ENCODE peak calls at places on chromosome 16, in eight cellular contexts. W is gastrocnemius medialis, C is GM12878, Y is tibial nerve, J is stomach, V is ovary, U is right lobe of liver, A is upper lobe of left lung. D is an unnamed sample.

GRCh38 chr16:76194621-76195015 is 82.6 kb upstream of the CNTNAP4 start:
- DNase-seq in J (no peak), W (no peak), U (no peak), V (no peak), Y (no peak), A (no peak), C (no peak), D (no peak)

GRCh38 chr16:83164816-83165215 is 538.0 kb downstream of the CDH13 start:
- DNase-seq in J (no peak), W (no peak), Y (no peak), V (no peak), A (no peak), C (no peak), U (no peak), D (no peak)

GRCh38 chr16:85245307-85246172 is 133.3 kb upstream of the CIBAR2 start:
- DNase-seq in J (peak; percentile 44), W (peak; percentile 46), C (no peak), V (peak; percentile 83), Y (peak; percentile 47), U (no peak), A (peak; percentile 33), D (no peak)

GRCh38 chr16:19406891-19407491 is 10.7 kb upstream of the TMC5 start:
- DNase-seq in V (no peak), J (no peak), U (no peak), W (no peak), C (no peak), Y (no peak), A (no peak), D (no peak)

GRCh38 chr16:67327774-67328173 is 1.2 kb downstream of the LRRC36 start:
- DNase-seq in U (no peak), W (no peak), A (no peak), C (no peak), Y (no peak), J (no peak), V (no peak), D (no peak)

GRCh38 chr16:325375-326155 is 27.0 kb downstream of the AXIN1 start:
- DNase-seq in U (no peak), W (no peak), V (no peak), J (no peak), A (no peak), C (no peak), Y (no peak), D (no peak)

GRCh38 chr16:17515421-17516210 is 44.9 kb upstream of the XYLT1 start:
- DNase-seq in C (no peak), A (no peak), W (no peak), Y (no peak), J (no peak), U (no peak), V (no peak), D (no peak)

GRCh38 chr16:87171723-87172122 is 145.5 kb downstream of the C16orf95 start:
- DNase-seq in C (no peak), Y (no peak), V (no peak), U (no peak), W (no peak), J (no peak), A (no peak), D (no peak)

GRCh38 chr16:11386791-11387546 is 41.7 kb downstream of the RMI2 start:
- DNase-seq in U (peak; percentile 30), J (peak; percentile 57), V (no peak), C (no peak), Y (no peak), W (no peak), A (no peak), D (peak; percentile 86)

GRCh38 chr16:85273293-85273692 is 161.0 kb upstream of the CIBAR2 start:
- DNase-seq in J (no peak), A (no peak), Y (no peak), U (no peak), V (no peak), C (no peak), W (no peak), D (no peak)

GRCh38 chr16:65195998-65196397 is 74.1 kb upstream of the CDH11 start:
- DNase-seq in W (no peak), U (no peak), Y (no peak), C (no peak), A (no peak), J (no peak), V (no peak), D (no peak)

GRCh38 chr16:74253146-74253545 is 43.5 kb upstream of the PSMD7 start:
- DNase-seq in C (no peak), U (no peak), V (no peak), Y (no peak), J (no peak), A (no peak), W (no peak), D (no peak)

GRCh38 chr16:31052131-31052530 is 18.8 kb downstream of the STX4 start:
- DNase-seq in U (no peak), A (peak; percentile 57), W (no peak), Y (no peak), J (no peak), V (no peak), C (no peak), D (peak; percentile 55)

GRCh38 chr16:14301150-14302030 is 230.3 kb downstream of the MRTFB start:
- DNase-seq in J (peak; percentile 42), Y (no peak), C (no peak), W (peak; percentile 53), A (no peak), U (no peak), V (peak; percentile 74), D (no peak)

GRCh38 chr16:66954097-66954659 is 6.9 kb upstream of the CES3 start:
- DNase-seq in C (peak; percentile 45), V (peak; percentile 87), W (peak; percentile 79), Y (peak; percentile 66), A (peak; percentile 69), J (peak; percentile 84), U (peak; percentile 74), D (peak; percentile 94)

GRCh38 chr16:53792161-53792951 is 88.4 kb downstream of the FTO start:
- DNase-seq in C (no peak), J (no peak), Y (no peak), U (no peak), W (no peak), A (no peak), V (no peak), D (no peak)

GRCh38 chr16:72588554-72588953 is 416.6 kb upstream of the PMFBP1 start:
- DNase-seq in V (no peak), Y (no peak), W (no peak), J (no peak), U (no peak), C (no peak), A (no peak), D (no peak)

GRCh38 chr16:89375021-89375420 is 115.3 kb downstream of the ANKRD11 start:
- DNase-seq in J (no peak), U (no peak), A (no peak), W (no peak), C (no peak), V (no peak), Y (no peak), D (no peak)

GRCh38 chr16:47028767-47029377 is 55.4 kb upstream of the DNAJA2 start:
- DNase-seq in V (no peak), W (no peak), C (no peak), U (no peak), A (no peak), Y (no peak), J (no peak), D (no peak)

GRCh38 chr16:4538386-4539235 is at the start of gene CDIP1:
- DNase-seq in U (peak; percentile 98), Y (peak; percentile 97), W (peak; percentile 96), A (peak; percentile 96), J (peak; percentile 99), C (peak; percentile 82), V (peak; percentile 99), D (peak; percentile 97)
- TF ChIP-seq POLR2A in U (peak; percentile 96), Y (peak; percentile 97), W (peak; percentile 87), A (peak; percentile 72), J (no peak), C (peak; percentile 99), V (peak; percentile 89), D (no peak)

GRCh38 chr16:7983671-7984070 is 606.6 kb downstream of the TMEM114 start:
- DNase-seq in W (no peak), A (no peak), C (no peak), U (no peak), J (no peak), Y (no peak), V (no peak), D (no peak)
- H3K4me3 ChIP-seq in W (no peak overlapping the region), A (no peak overlapping the region), C (no peak overlapping the region), U (no peak overlapping the region), J (no peak overlapping the region), Y (no peak overlapping the region), V (no peak overlapping the region), D (no peak overlapping the region)

GRCh38 chr16:56626685-56627084 is 1.1 kb downstream of the MT1E start:
- DNase-seq in C (no peak), J (no peak), Y (no peak), U (no peak), V (no peak), W (peak; percentile 44), A (no peak), D (no peak)
- TF ChIP-seq CTCF in C (no peak), J (no peak), Y (no peak), U (no peak), V (no peak), W (no peak), A (no peak), D (no peak)

GRCh38 chr16:84177740-84178070 is 9.2 kb downstream of the TAF1C start:
- DNase-seq in W (no peak), V (no peak), U (no peak), J (no peak), Y (no peak), A (no peak), C (no peak), D (no peak)
- TF ChIP-seq POLR2A in W (no peak), V (no peak), U (no peak), J (no peak), Y (no peak), A (no peak), C (no peak), D (no peak)

D was measured in lower leg skin.